ENCODE peak calls at places on chromosomes 5 and 9, in eight cellular contexts. Z, S, W, P, F, N, R and A are unnamed samples.

GRCh38 chr9:80158150-80158549 is 586.4 kb downstream of the TLE4 start:
- DNase-seq in Z (peak; percentile 9), S (no peak), W (no peak), P (no peak), F (no peak), N (no peak), R (no peak), A (no peak)

GRCh38 chr5:76790632-76791290 is 28.1 kb upstream of the F2RL1 start:
- DNase-seq in Z (peak; percentile 99), S (no peak), W (peak; percentile 98), P (peak; percentile 58), F (no peak), N (peak; percentile 76), R (peak; percentile 99), A (no peak)

GRCh38 chr5:119323630-119324000 is 32.2 kb upstream of the TNFAIP8 start:
- DNase-seq in Z (peak; percentile 44), S (no peak), W (peak; percentile 45), P (no peak), F (no peak), N (no peak), R (peak; percentile 60), A (no peak)

GRCh38 chr5:6545770-6546690 is 86.8 kb downstream of the NSUN2 start:
- DNase-seq in Z (no peak), S (peak; percentile 67), W (no peak), P (no peak), F (no peak), N (no peak), R (no peak), A (no peak)

GRCh38 chr9:120439147-120439546 is 140.8 kb downstream of the CDK5RAP2 start:
- DNase-seq in Z (peak; percentile 9), S (no peak), W (peak; percentile 35), P (no peak), F (no peak), N (peak; percentile 17), R (peak; percentile 37), A (no peak)

GRCh38 chr9:68851657-68852056 is 146.6 kb downstream of the PIP5K1B start:
- DNase-seq in Z (no peak), S (no peak), W (peak; percentile 63), P (no peak), F (no peak), N (no peak), R (no peak), A (no peak)

GRCh38 chr9:35518212-35518917 is 28.5 kb downstream of the RUSC2 start:
- DNase-seq in Z (peak; percentile 99), S (no peak), W (peak; percentile 97), P (peak; percentile 86), F (no peak), N (peak; percentile 96), R (peak; percentile 54), A (no peak)

GRCh38 chr9:92747459-92748232 is 17.0 kb downstream of the BICD2 start:
- DNase-seq in Z (no peak), S (no peak), W (peak; percentile 52), P (no peak), F (no peak), N (no peak), R (no peak), A (no peak)

GRCh38 chr5:154570572-154571324 is 92.7 kb upstream of the HAND1 start:
- DNase-seq in Z (no peak), S (no peak), W (no peak), P (no peak), F (no peak), N (no peak), R (no peak), A (no peak)

GRCh38 chr9:105712773-105713172 is 18.4 kb downstream of the TMEM38B start:
- DNase-seq in Z (no peak), S (no peak), W (no peak), P (no peak), F (no peak), N (no peak), R (no peak), A (no peak)

GRCh38 chr9:21684831-21685362 is 117.5 kb upstream of the MTAP start:
- DNase-seq in Z (peak; percentile 98), S (no peak), W (no peak), P (peak; percentile 71), F (no peak), N (peak; percentile 57), R (peak; percentile 36), A (no peak)

GRCh38 chr9:137778336-137778735 is 99.2 kb upstream of the CACNA1B start:
- DNase-seq in Z (no peak), S (no peak), W (no peak), P (no peak), F (no peak), N (no peak), R (no peak), A (no peak)